ENCODE peak calls at places on chromosomes 11 and 22, in eight cellular contexts. N is bronchial epithelial cell, A is smooth muscle cell of the brain vasculature, V is coronary artery, L is mesendoderm, I is MV-4-11, S is SW 1271, U is EH. R is an unnamed sample.
A peak's percentile ranks its signal among the peaks of the same experiment; 100 is the strongest.

GRCh38 chr22:49372111-49372529 is 455.6 kb downstream of the BRD1 start:
- DNase-seq in N (no peak), A (no peak), V (peak; percentile 69), L (no peak), I (no peak), S (no peak), U (no peak), R (no peak)

GRCh38 chr11:125923633-125924032 is 19.3 kb downstream of the DDX25 start:
- DNase-seq in N (no peak), A (no peak), V (no peak), L (no peak), I (no peak), S (no peak), U (no peak), R (no peak)

GRCh38 chr11:28303477-28304191 is 195.4 kb downstream of the METTL15 start:
- DNase-seq in N (no peak), A (no peak), V (no peak), L (no peak), I (no peak), S (no peak), U (peak; percentile 19), R (no peak)

GRCh38 chr11:102620858-102621561 is 4.1 kb downstream of the MMP20 start:
- DNase-seq in N (peak; percentile 56), A (no peak), V (no peak), L (no peak), I (peak; percentile 18), S (no peak), U (peak; percentile 72), R (no peak)

GRCh38 chr11:81497202-81497804 is 1236.4 kb downstream of the FAM181B start:
- DNase-seq in N (peak; percentile 38), A (no peak), V (no peak), L (peak; percentile 55), I (peak; percentile 28), S (peak; percentile 68), U (peak; percentile 1), R (no peak)

GRCh38 chr22:40044102-40044869 is 49.5 kb downstream of the FAM83F start:
- DNase-seq in N (peak; percentile 97), A (peak; percentile 98), V (peak; percentile 99), L (peak; percentile 100), I (peak; percentile 99), S (peak; percentile 97), U (peak; percentile 99), R (peak; percentile 87)

GRCh38 chr11:93370260-93370659 is 39.7 kb downstream of the DEUP1 start:
- DNase-seq in N (peak; percentile 55), A (no peak), V (no peak), L (no peak), I (no peak), S (peak; percentile 10), U (peak; percentile 60), R (no peak)

GRCh38 chr11:59560290-59560701 is 49.0 kb downstream of the OR4D9 start:
- DNase-seq in N (peak; percentile 86), A (no peak), V (peak; percentile 78), L (peak; percentile 97), I (peak; percentile 66), S (peak; percentile 70), U (peak; percentile 77), R (peak; percentile 37)

GRCh38 chr11:71212871-71213559 is 39.4 kb downstream of the SHANK2 start:
- DNase-seq in N (no peak), A (no peak), V (peak; percentile 29), L (no peak), I (no peak), S (no peak), U (no peak), R (no peak)

GRCh38 chr11:62948765-62949320 is 27.7 kb upstream of the CHRM1 start:
- DNase-seq in N (no peak), A (no peak), V (no peak), L (no peak), I (no peak), S (no peak), U (no peak), R (no peak)

GRCh38 chr11:109914809-109915653 is 178.2 kb upstream of the ZC3H12C start:
- DNase-seq in N (peak; percentile 81), A (peak; percentile 43), V (no peak), L (no peak), I (no peak), S (no peak), U (peak; percentile 20), R (no peak)

GRCh38 chr11:1453611-1454386 is 32.8 kb downstream of the MOB2 start:
- DNase-seq in N (peak; percentile 45), A (no peak), V (no peak), L (peak; percentile 61), I (no peak), S (peak; percentile 5), U (peak; percentile 3), R (no peak)

GRCh38 chr11:130886704-130887103 is 29.6 kb downstream of the SNX19 start:
- DNase-seq in N (no peak), A (no peak), V (no peak), L (no peak), I (no peak), S (no peak), U (peak; percentile 36), R (no peak)

GRCh38 chr11:122362381-122362780 is 246.4 kb upstream of the BLID start:
- DNase-seq in N (peak; percentile 5), A (no peak), V (no peak), L (no peak), I (no peak), S (no peak), U (no peak), R (no peak)